ENCODE peak calls at places on chromosomes 6 and 20, in seven cellular contexts. One of them, this sample, is unnamed.

GRCh38 chr6:11279213-11279780 is 46.8 kb upstream of the NEDD9 start:
- DNase-seq in HL-60: no peak
- DNase-seq in activated CD4-positive, alpha-beta T cell treated with anti-CD3 and anti-CD28 coated beads, Interleukin-2, amount 50 U/mL, for 1 hour: no peak
- DNase-seq in stimulated activated CD4-positive, alpha-beta T cell treated with anti-CD3 and anti-CD28 coated beads, Interleukin-12 subunit alpha, Interleukin-12 subunit beta, amount 100 ng/mL, for 48 hours: no peak
- DNase-seq in stomach: no peak
- DNase-seq in Right ventricle myocardium superior: no peak
- DNase-seq in HuH-7.5: no peak
- DNase-seq in this sample: no peak

GRCh38 chr20:49851234-49851755 is 38.7 kb downstream of the SLC9A8 start:
- DNase-seq in HL-60: no peak
- DNase-seq in activated CD4-positive, alpha-beta T cell treated with anti-CD3 and anti-CD28 coated beads, Interleukin-2, amount 50 U/mL, for 1 hour: no peak
- DNase-seq in stimulated activated CD4-positive, alpha-beta T cell treated with anti-CD3 and anti-CD28 coated beads, Interleukin-12 subunit alpha, Interleukin-12 subunit beta, amount 100 ng/mL, for 48 hours: no peak
- DNase-seq in stomach: no peak
- DNase-seq in Right ventricle myocardium superior: no peak
- DNase-seq in HuH-7.5: no peak
- DNase-seq in this sample: no peak

GRCh38 chr6:5333653-5334052 is 72.3 kb downstream of the FARS2 start:
- DNase-seq in HL-60: no peak
- DNase-seq in activated CD4-positive, alpha-beta T cell treated with anti-CD3 and anti-CD28 coated beads, Interleukin-2, amount 50 U/mL, for 1 hour: no peak
- DNase-seq in stimulated activated CD4-positive, alpha-beta T cell treated with anti-CD3 and anti-CD28 coated beads, Interleukin-12 subunit alpha, Interleukin-12 subunit beta, amount 100 ng/mL, for 48 hours: no peak
- DNase-seq in stomach: no peak
- DNase-seq in Right ventricle myocardium superior: no peak
- DNase-seq in HuH-7.5: no peak
- DNase-seq in this sample: no peak

GRCh38 chr6:63351995-63352586 is 32.3 kb upstream of the LGSN start:
- DNase-seq in HL-60: no peak
- DNase-seq in activated CD4-positive, alpha-beta T cell treated with anti-CD3 and anti-CD28 coated beads, Interleukin-2, amount 50 U/mL, for 1 hour: no peak
- DNase-seq in stimulated activated CD4-positive, alpha-beta T cell treated with anti-CD3 and anti-CD28 coated beads, Interleukin-12 subunit alpha, Interleukin-12 subunit beta, amount 100 ng/mL, for 48 hours: no peak
- DNase-seq in stomach: no peak
- DNase-seq in Right ventricle myocardium superior: no peak
- DNase-seq in HuH-7.5: no peak
- DNase-seq in this sample: no peak

GRCh38 chr6:111874030-111874425 is 776 bp upstream of the FYN start:
- DNase-seq in HL-60: no peak
- DNase-seq in activated CD4-positive, alpha-beta T cell treated with anti-CD3 and anti-CD28 coated beads, Interleukin-2, amount 50 U/mL, for 1 hour: peak
- DNase-seq in stimulated activated CD4-positive, alpha-beta T cell treated with anti-CD3 and anti-CD28 coated beads, Interleukin-12 subunit alpha, Interleukin-12 subunit beta, amount 100 ng/mL, for 48 hours: peak
- DNase-seq in stomach: no peak
- DNase-seq in Right ventricle myocardium superior: no peak
- DNase-seq in HuH-7.5: no peak
- DNase-seq in this sample: no peak

GRCh38 chr20:11001767-11002540 is 328.2 kb upstream of the JAG1 start:
- DNase-seq in HL-60: peak
- DNase-seq in activated CD4-positive, alpha-beta T cell treated with anti-CD3 and anti-CD28 coated beads, Interleukin-2, amount 50 U/mL, for 1 hour: no peak
- DNase-seq in stimulated activated CD4-positive, alpha-beta T cell treated with anti-CD3 and anti-CD28 coated beads, Interleukin-12 subunit alpha, Interleukin-12 subunit beta, amount 100 ng/mL, for 48 hours: no peak
- DNase-seq in stomach: no peak
- DNase-seq in Right ventricle myocardium superior: no peak
- DNase-seq in HuH-7.5: peak
- DNase-seq in this sample: peak

GRCh38 chr6:169536446-169537170 is 165.2 kb downstream of the WDR27 start:
- DNase-seq in HL-60: no peak
- DNase-seq in activated CD4-positive, alpha-beta T cell treated with anti-CD3 and anti-CD28 coated beads, Interleukin-2, amount 50 U/mL, for 1 hour: no peak
- DNase-seq in stimulated activated CD4-positive, alpha-beta T cell treated with anti-CD3 and anti-CD28 coated beads, Interleukin-12 subunit alpha, Interleukin-12 subunit beta, amount 100 ng/mL, for 48 hours: no peak
- DNase-seq in stomach: no peak
- DNase-seq in Right ventricle myocardium superior: no peak
- DNase-seq in HuH-7.5: no peak
- DNase-seq in this sample: no peak

GRCh38 chr6:82371799-82372508 is 8.3 kb downstream of the TPBG start:
- DNase-seq in HL-60: no peak
- DNase-seq in activated CD4-positive, alpha-beta T cell treated with anti-CD3 and anti-CD28 coated beads, Interleukin-2, amount 50 U/mL, for 1 hour: no peak
- DNase-seq in stimulated activated CD4-positive, alpha-beta T cell treated with anti-CD3 and anti-CD28 coated beads, Interleukin-12 subunit alpha, Interleukin-12 subunit beta, amount 100 ng/mL, for 48 hours: no peak
- DNase-seq in stomach: no peak
- DNase-seq in Right ventricle myocardium superior: no peak
- DNase-seq in HuH-7.5: no peak
- DNase-seq in this sample: no peak

GRCh38 chr6:21423106-21423854 is 170.3 kb upstream of the SOX4 start:
- DNase-seq in HL-60: no peak
- DNase-seq in activated CD4-positive, alpha-beta T cell treated with anti-CD3 and anti-CD28 coated beads, Interleukin-2, amount 50 U/mL, for 1 hour: no peak
- DNase-seq in stimulated activated CD4-positive, alpha-beta T cell treated with anti-CD3 and anti-CD28 coated beads, Interleukin-12 subunit alpha, Interleukin-12 subunit beta, amount 100 ng/mL, for 48 hours: no peak
- DNase-seq in stomach: no peak
- DNase-seq in Right ventricle myocardium superior: no peak
- DNase-seq in HuH-7.5: no peak
- DNase-seq in this sample: no peak

GRCh38 chr6:34350100-34350936 is 42.2 kb downstream of the NUDT3 start:
- DNase-seq in HL-60: no peak
- DNase-seq in activated CD4-positive, alpha-beta T cell treated with anti-CD3 and anti-CD28 coated beads, Interleukin-2, amount 50 U/mL, for 1 hour: no peak
- DNase-seq in stimulated activated CD4-positive, alpha-beta T cell treated with anti-CD3 and anti-CD28 coated beads, Interleukin-12 subunit alpha, Interleukin-12 subunit beta, amount 100 ng/mL, for 48 hours: no peak
- DNase-seq in stomach: no peak
- DNase-seq in Right ventricle myocardium superior: no peak
- DNase-seq in HuH-7.5: no peak
- DNase-seq in this sample: no peak

GRCh38 chr6:155419161-155419560 is 36.5 kb downstream of the NOX3 start:
- DNase-seq in HL-60: no peak
- DNase-seq in activated CD4-positive, alpha-beta T cell treated with anti-CD3 and anti-CD28 coated beads, Interleukin-2, amount 50 U/mL, for 1 hour: no peak
- DNase-seq in stimulated activated CD4-positive, alpha-beta T cell treated with anti-CD3 and anti-CD28 coated beads, Interleukin-12 subunit alpha, Interleukin-12 subunit beta, amount 100 ng/mL, for 48 hours: no peak
- DNase-seq in stomach: no peak
- DNase-seq in Right ventricle myocardium superior: no peak
- DNase-seq in HuH-7.5: no peak
- DNase-seq in this sample: no peak

GRCh38 chr6:88982720-88983119 is 19.3 kb upstream of the RNGTT start:
- DNase-seq in HL-60: no peak
- DNase-seq in activated CD4-positive, alpha-beta T cell treated with anti-CD3 and anti-CD28 coated beads, Interleukin-2, amount 50 U/mL, for 1 hour: no peak
- DNase-seq in stimulated activated CD4-positive, alpha-beta T cell treated with anti-CD3 and anti-CD28 coated beads, Interleukin-12 subunit alpha, Interleukin-12 subunit beta, amount 100 ng/mL, for 48 hours: no peak
- DNase-seq in stomach: peak
- DNase-seq in Right ventricle myocardium superior: no peak
- DNase-seq in HuH-7.5: peak
- DNase-seq in this sample: no peak

GRCh38 chr20:37276494-37277252 is 12.8 kb upstream of the MANBAL start:
- DNase-seq in HL-60: no peak
- DNase-seq in activated CD4-positive, alpha-beta T cell treated with anti-CD3 and anti-CD28 coated beads, Interleukin-2, amount 50 U/mL, for 1 hour: no peak
- DNase-seq in stimulated activated CD4-positive, alpha-beta T cell treated with anti-CD3 and anti-CD28 coated beads, Interleukin-12 subunit alpha, Interleukin-12 subunit beta, amount 100 ng/mL, for 48 hours: no peak
- DNase-seq in stomach: peak
- DNase-seq in Right ventricle myocardium superior: peak
- DNase-seq in HuH-7.5: no peak
- DNase-seq in this sample: no peak

GRCh38 chr6:3281669-3282460 is 23.1 kb downstream of the PSMG4 start:
- DNase-seq in HL-60: no peak
- DNase-seq in activated CD4-positive, alpha-beta T cell treated with anti-CD3 and anti-CD28 coated beads, Interleukin-2, amount 50 U/mL, for 1 hour: no peak
- DNase-seq in stimulated activated CD4-positive, alpha-beta T cell treated with anti-CD3 and anti-CD28 coated beads, Interleukin-12 subunit alpha, Interleukin-12 subunit beta, amount 100 ng/mL, for 48 hours: no peak
- DNase-seq in stomach: no peak
- DNase-seq in Right ventricle myocardium superior: peak
- DNase-seq in HuH-7.5: no peak
- DNase-seq in this sample: peak

GRCh38 chr6:46921731-46922130 is at the start of gene ADGRF5:
- DNase-seq in HL-60: no peak
- DNase-seq in activated CD4-positive, alpha-beta T cell treated with anti-CD3 and anti-CD28 coated beads, Interleukin-2, amount 50 U/mL, for 1 hour: no peak
- DNase-seq in stimulated activated CD4-positive, alpha-beta T cell treated with anti-CD3 and anti-CD28 coated beads, Interleukin-12 subunit alpha, Interleukin-12 subunit beta, amount 100 ng/mL, for 48 hours: no peak
- DNase-seq in stomach: no peak
- DNase-seq in Right ventricle myocardium superior: no peak
- DNase-seq in HuH-7.5: no peak
- DNase-seq in this sample: no peak

GRCh38 chr6:116221067-116221466 is 32.8 kb downstream of the TSPYL4 start:
- DNase-seq in HL-60: no peak
- DNase-seq in activated CD4-positive, alpha-beta T cell treated with anti-CD3 and anti-CD28 coated beads, Interleukin-2, amount 50 U/mL, for 1 hour: no peak
- DNase-seq in stimulated activated CD4-positive, alpha-beta T cell treated with anti-CD3 and anti-CD28 coated beads, Interleukin-12 subunit alpha, Interleukin-12 subunit beta, amount 100 ng/mL, for 48 hours: no peak
- DNase-seq in stomach: no peak
- DNase-seq in Right ventricle myocardium superior: no peak
- DNase-seq in HuH-7.5: no peak
- DNase-seq in this sample: no peak

GRCh38 chr6:135601857-135602256 is 104.3 kb upstream of the AHI1 start:
- DNase-seq in HL-60: no peak
- DNase-seq in activated CD4-positive, alpha-beta T cell treated with anti-CD3 and anti-CD28 coated beads, Interleukin-2, amount 50 U/mL, for 1 hour: no peak
- DNase-seq in stimulated activated CD4-positive, alpha-beta T cell treated with anti-CD3 and anti-CD28 coated beads, Interleukin-12 subunit alpha, Interleukin-12 subunit beta, amount 100 ng/mL, for 48 hours: no peak
- DNase-seq in stomach: no peak
- DNase-seq in Right ventricle myocardium superior: no peak
- DNase-seq in HuH-7.5: no peak
- DNase-seq in this sample: no peak

GRCh38 chr6:138517635-138518034 is 18.3 kb upstream of the NHSL1 start:
- DNase-seq in HL-60: no peak
- DNase-seq in activated CD4-positive, alpha-beta T cell treated with anti-CD3 and anti-CD28 coated beads, Interleukin-2, amount 50 U/mL, for 1 hour: peak
- DNase-seq in stimulated activated CD4-positive, alpha-beta T cell treated with anti-CD3 and anti-CD28 coated beads, Interleukin-12 subunit alpha, Interleukin-12 subunit beta, amount 100 ng/mL, for 48 hours: peak
- DNase-seq in stomach: peak
- DNase-seq in Right ventricle myocardium superior: no peak
- DNase-seq in HuH-7.5: peak
- DNase-seq in this sample: peak

GRCh38 chr20:45822863-45823262 is 4.2 kb downstream of the TNNC2 start:
- DNase-seq in HL-60: no peak
- DNase-seq in activated CD4-positive, alpha-beta T cell treated with anti-CD3 and anti-CD28 coated beads, Interleukin-2, amount 50 U/mL, for 1 hour: no peak
- DNase-seq in stimulated activated CD4-positive, alpha-beta T cell treated with anti-CD3 and anti-CD28 coated beads, Interleukin-12 subunit alpha, Interleukin-12 subunit beta, amount 100 ng/mL, for 48 hours: no peak
- DNase-seq in stomach: peak
- DNase-seq in Right ventricle myocardium superior: no peak
- DNase-seq in HuH-7.5: no peak
- DNase-seq in this sample: no peak

GRCh38 chr6:6004147-6004995 is 2.4 kb downstream of the NRN1 start:
- DNase-seq in HL-60: no peak
- DNase-seq in activated CD4-positive, alpha-beta T cell treated with anti-CD3 and anti-CD28 coated beads, Interleukin-2, amount 50 U/mL, for 1 hour: no peak
- DNase-seq in stimulated activated CD4-positive, alpha-beta T cell treated with anti-CD3 and anti-CD28 coated beads, Interleukin-12 subunit alpha, Interleukin-12 subunit beta, amount 100 ng/mL, for 48 hours: no peak
- DNase-seq in stomach: no peak
- DNase-seq in Right ventricle myocardium superior: no peak
- DNase-seq in HuH-7.5: no peak
- DNase-seq in this sample: no peak